ENCODE peak calls at places on chromosomes 7 and 10, in nine cellular contexts. One of them, this sample, is unnamed.

GRCh38 chr10:114045071-114045737 is 1.5 kb downstream of the ADRB1 start:
- DNase-seq in right lobe of liver: peak; percentile 42
- DNase-seq in body of pancreas: peak; percentile 60
- DNase-seq in endothelial cell of umbilical vein: peak; percentile 22
- DNase-seq in HepG2: no peak
- DNase-seq in heart left ventricle: peak; percentile 43
- DNase-seq in spleen: peak; percentile 89
- DNase-seq in suprapubic skin: no peak
- DNase-seq in IMR-90: no peak
- DNase-seq in this sample: peak; percentile 77

GRCh38 chr7:106217089-106217542 is 67.7 kb downstream of the NAMPT start:
- DNase-seq in right lobe of liver: peak; percentile 87
- DNase-seq in body of pancreas: peak; percentile 72
- DNase-seq in endothelial cell of umbilical vein: peak; percentile 86
- DNase-seq in HepG2: no peak
- DNase-seq in heart left ventricle: peak; percentile 41
- DNase-seq in spleen: peak; percentile 82
- DNase-seq in suprapubic skin: peak; percentile 86
- DNase-seq in IMR-90: peak; percentile 42
- DNase-seq in this sample: peak; percentile 77

GRCh38 chr10:132395704-132396494 is 1.1 kb upstream of the PWWP2B start:
- DNase-seq in right lobe of liver: peak; percentile 89
- DNase-seq in body of pancreas: peak; percentile 86
- DNase-seq in endothelial cell of umbilical vein: peak; percentile 22
- DNase-seq in HepG2: peak; percentile 62
- DNase-seq in heart left ventricle: peak; percentile 81
- DNase-seq in spleen: peak; percentile 95
- DNase-seq in suprapubic skin: peak; percentile 92
- DNase-seq in IMR-90: no peak
- DNase-seq in this sample: peak; percentile 86

GRCh38 chr10:77230194-77230593 is 407.4 kb downstream of the KCNMA1 start:
- DNase-seq in right lobe of liver: no peak
- DNase-seq in body of pancreas: no peak
- DNase-seq in endothelial cell of umbilical vein: no peak
- DNase-seq in HepG2: no peak
- DNase-seq in heart left ventricle: no peak
- DNase-seq in spleen: no peak
- DNase-seq in suprapubic skin: no peak
- DNase-seq in IMR-90: peak; percentile 75
- DNase-seq in this sample: no peak

GRCh38 chr7:43039346-43039745 is 73.1 kb upstream of the HECW1 start:
- DNase-seq in right lobe of liver: no peak
- DNase-seq in body of pancreas: no peak
- DNase-seq in endothelial cell of umbilical vein: no peak
- DNase-seq in HepG2: no peak
- DNase-seq in heart left ventricle: no peak
- DNase-seq in spleen: no peak
- DNase-seq in suprapubic skin: no peak
- DNase-seq in IMR-90: no peak
- DNase-seq in this sample: no peak

GRCh38 chr10:124669824-124670654 is 74.1 kb downstream of the FAM53B start:
- DNase-seq in right lobe of liver: no peak
- DNase-seq in body of pancreas: no peak
- DNase-seq in endothelial cell of umbilical vein: no peak
- DNase-seq in HepG2: no peak
- DNase-seq in heart left ventricle: no peak
- DNase-seq in spleen: no peak
- DNase-seq in suprapubic skin: no peak
- DNase-seq in IMR-90: no peak
- DNase-seq in this sample: no peak

GRCh38 chr10:95477175-95477520 is 84.0 kb downstream of the SORBS1 start:
- DNase-seq in right lobe of liver: no peak
- DNase-seq in body of pancreas: no peak
- DNase-seq in endothelial cell of umbilical vein: no peak
- DNase-seq in HepG2: no peak
- DNase-seq in heart left ventricle: no peak
- DNase-seq in spleen: no peak
- DNase-seq in suprapubic skin: no peak
- DNase-seq in IMR-90: no peak
- DNase-seq in this sample: no peak

GRCh38 chr10:70551971-70552422 is 50.5 kb downstream of the PRF1 start:
- DNase-seq in right lobe of liver: no peak
- DNase-seq in body of pancreas: no peak
- DNase-seq in endothelial cell of umbilical vein: no peak
- DNase-seq in HepG2: peak; percentile 80
- DNase-seq in heart left ventricle: no peak
- DNase-seq in spleen: no peak
- DNase-seq in suprapubic skin: no peak
- DNase-seq in IMR-90: peak; percentile 94
- DNase-seq in this sample: peak; percentile 61

GRCh38 chr10:74871595-74872382 is 45.4 kb downstream of the KAT6B start:
- DNase-seq in right lobe of liver: no peak
- DNase-seq in body of pancreas: no peak
- DNase-seq in endothelial cell of umbilical vein: no peak
- DNase-seq in HepG2: no peak
- DNase-seq in heart left ventricle: no peak
- DNase-seq in spleen: no peak
- DNase-seq in suprapubic skin: no peak
- DNase-seq in IMR-90: no peak
- DNase-seq in this sample: no peak

GRCh38 chr10:100709655-100710054 is 35.7 kb upstream of the PAX2 start:
- DNase-seq in right lobe of liver: no peak
- DNase-seq in body of pancreas: no peak
- DNase-seq in endothelial cell of umbilical vein: no peak
- DNase-seq in HepG2: no peak
- DNase-seq in heart left ventricle: no peak
- DNase-seq in spleen: no peak
- DNase-seq in suprapubic skin: no peak
- DNase-seq in IMR-90: no peak
- DNase-seq in this sample: no peak

GRCh38 chr7:27190284-27190748 is 5.3 kb upstream of the HOXA11 start:
- DNase-seq in right lobe of liver: no peak
- DNase-seq in body of pancreas: no peak
- DNase-seq in endothelial cell of umbilical vein: no peak
- DNase-seq in HepG2: no peak
- DNase-seq in heart left ventricle: no peak
- DNase-seq in spleen: no peak
- DNase-seq in suprapubic skin: peak; percentile 29
- DNase-seq in IMR-90: no peak
- DNase-seq in this sample: no peak

GRCh38 chr10:99484626-99485581 is 47.8 kb upstream of the NKX2-3 start:
- DNase-seq in right lobe of liver: no peak
- DNase-seq in body of pancreas: peak; percentile 11
- DNase-seq in endothelial cell of umbilical vein: no peak
- DNase-seq in HepG2: peak; percentile 2
- DNase-seq in heart left ventricle: no peak
- DNase-seq in spleen: no peak
- DNase-seq in suprapubic skin: no peak
- DNase-seq in IMR-90: no peak
- DNase-seq in this sample: no peak

GRCh38 chr7:78223598-78223997 is 425.0 kb downstream of the PHTF2 start:
- DNase-seq in right lobe of liver: no peak
- DNase-seq in body of pancreas: no peak
- DNase-seq in endothelial cell of umbilical vein: no peak
- DNase-seq in HepG2: no peak
- DNase-seq in heart left ventricle: no peak
- DNase-seq in spleen: no peak
- DNase-seq in suprapubic skin: no peak
- DNase-seq in IMR-90: no peak
- DNase-seq in this sample: no peak
- H3K4me1 ChIP-seq in right lobe of liver: no peaks in the 10 kb centered on the region
- H3K4me1 ChIP-seq in body of pancreas: peaks cover 5% of the 10 kb centered on the region
- H3K4me1 ChIP-seq in endothelial cell of umbilical vein: no peaks in the 10 kb centered on the region
- H3K4me1 ChIP-seq in HepG2: no peaks in the 10 kb centered on the region
- H3K4me1 ChIP-seq in heart left ventricle: peaks cover 3% of the 10 kb centered on the region
- H3K4me1 ChIP-seq in spleen: no peaks in the 10 kb centered on the region
- H3K4me1 ChIP-seq in suprapubic skin: no peaks in the 10 kb centered on the region
- H3K4me1 ChIP-seq in IMR-90: peaks cover 16% of the 10 kb centered on the region
- H3K4me1 ChIP-seq in this sample: no peaks in the 10 kb centered on the region

GRCh38 chr10:43202224-43202656 is 64.0 kb downstream of the CSGALNACT2 start:
- DNase-seq in right lobe of liver: no peak
- DNase-seq in body of pancreas: peak; percentile 27
- DNase-seq in endothelial cell of umbilical vein: no peak
- DNase-seq in HepG2: no peak
- DNase-seq in heart left ventricle: peak; percentile 20
- DNase-seq in spleen: peak; percentile 88
- DNase-seq in suprapubic skin: peak; percentile 76
- DNase-seq in IMR-90: no peak
- DNase-seq in this sample: peak; percentile 56

GRCh38 chr10:43202657-43203490 is 64.0 kb downstream of the RASGEF1A start:
- DNase-seq in right lobe of liver: peak; percentile 48
- DNase-seq in body of pancreas: peak; percentile 58
- DNase-seq in endothelial cell of umbilical vein: no peak
- DNase-seq in HepG2: no peak
- DNase-seq in heart left ventricle: peak; percentile 45
- DNase-seq in spleen: peak; percentile 91
- DNase-seq in suprapubic skin: peak; percentile 79
- DNase-seq in IMR-90: no peak
- DNase-seq in this sample: peak; percentile 44

GRCh38 chr10:43204943-43205671 is 61.8 kb downstream of the RASGEF1A start:
- DNase-seq in right lobe of liver: peak; percentile 53
- DNase-seq in body of pancreas: peak; percentile 62
- DNase-seq in endothelial cell of umbilical vein: peak; percentile 50
- DNase-seq in HepG2: peak; percentile 38
- DNase-seq in heart left ventricle: peak; percentile 26
- DNase-seq in spleen: peak; percentile 88
- DNase-seq in suprapubic skin: peak; percentile 82
- DNase-seq in IMR-90: peak; percentile 48
- DNase-seq in this sample: peak; percentile 45

GRCh38 chr10:43204394-43204942 is 62.4 kb downstream of the RASGEF1A start:
- DNase-seq in right lobe of liver: no peak
- DNase-seq in body of pancreas: no peak
- DNase-seq in endothelial cell of umbilical vein: no peak
- DNase-seq in HepG2: no peak
- DNase-seq in heart left ventricle: peak; percentile 16
- DNase-seq in spleen: no peak
- DNase-seq in suprapubic skin: no peak
- DNase-seq in IMR-90: no peak
- DNase-seq in this sample: peak; percentile 28

GRCh38 chr10:43203491-43204393 is 63.1 kb downstream of the RASGEF1A start:
- DNase-seq in right lobe of liver: no peak
- DNase-seq in body of pancreas: peak; percentile 67
- DNase-seq in endothelial cell of umbilical vein: no peak
- DNase-seq in HepG2: no peak
- DNase-seq in heart left ventricle: peak; percentile 20
- DNase-seq in spleen: peak; percentile 85
- DNase-seq in suprapubic skin: peak; percentile 78
- DNase-seq in IMR-90: no peak
- DNase-seq in this sample: peak; percentile 10
- H3K4me3 ChIP-seq in right lobe of liver: no peak overlapping the region
- H3K4me3 ChIP-seq in body of pancreas: peak overlapping the region; percentile 9
- H3K4me3 ChIP-seq in endothelial cell of umbilical vein: no peak overlapping the region
- H3K4me3 ChIP-seq in HepG2: peak overlapping the region; percentile 13
- H3K4me3 ChIP-seq in heart left ventricle: no peak overlapping the region
- H3K4me3 ChIP-seq in spleen: peak overlapping the region; percentile 49
- H3K4me3 ChIP-seq in suprapubic skin: no peak overlapping the region
- H3K4me3 ChIP-seq in IMR-90: no peak overlapping the region
- H3K4me3 ChIP-seq in this sample: no peak overlapping the region

DNA sequence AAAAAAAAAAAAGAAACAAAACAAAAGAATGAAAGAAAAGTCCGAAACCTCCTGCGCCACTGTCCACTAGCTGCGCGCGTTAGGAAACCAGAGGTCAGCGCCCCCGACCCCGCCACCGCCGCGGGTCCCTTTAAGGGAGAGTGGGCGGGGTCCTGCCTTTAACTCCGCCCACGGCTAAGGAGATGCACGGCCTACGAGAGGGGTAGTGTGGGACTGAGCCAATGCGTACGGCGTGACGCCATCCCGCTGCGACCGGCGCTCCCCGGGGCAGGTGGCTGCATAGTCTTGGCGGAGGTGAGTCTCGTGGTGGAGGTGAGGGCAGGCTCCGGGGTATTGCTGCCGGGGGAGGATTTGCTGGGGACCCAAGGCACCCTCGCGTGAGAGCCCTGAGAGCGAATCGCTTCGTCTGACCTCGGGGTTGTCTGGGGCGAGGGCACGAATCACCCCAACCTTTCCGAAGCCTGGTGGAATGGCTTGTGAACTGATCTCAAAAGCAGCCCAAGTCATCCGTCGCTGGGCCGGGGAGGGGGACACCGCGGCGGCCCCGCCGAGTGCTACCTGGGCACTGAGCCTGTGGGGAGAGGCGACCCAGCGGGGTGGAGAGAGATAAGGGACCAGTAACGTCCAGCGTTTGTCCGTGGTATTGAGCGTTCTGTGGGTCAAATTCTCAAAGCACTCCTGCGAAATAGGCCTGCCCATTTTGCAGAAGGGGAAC is at the start of gene MRPS17:
- DNase-seq in right lobe of liver: peak; percentile 92
- DNase-seq in body of pancreas: peak; percentile 96
- DNase-seq in endothelial cell of umbilical vein: peak; percentile 89
- DNase-seq in HepG2: peak; percentile 89
- DNase-seq in heart left ventricle: peak; percentile 91
- DNase-seq in spleen: peak; percentile 98
- DNase-seq in suprapubic skin: peak; percentile 93
- DNase-seq in IMR-90: peak; percentile 79
- DNase-seq in this sample: peak; percentile 97
- TF ChIP-seq POLR2A in right lobe of liver: peak; percentile 74
- TF ChIP-seq POLR2A in body of pancreas: peak; percentile 92
- TF ChIP-seq POLR2A in endothelial cell of umbilical vein: peak; percentile 79
- TF ChIP-seq POLR2A in HepG2: peak; percentile 90
- TF ChIP-seq POLR2A in heart left ventricle: peak; percentile 65
- TF ChIP-seq POLR2A in spleen: no peak
- TF ChIP-seq POLR2A in suprapubic skin: peak; percentile 63
- TF ChIP-seq POLR2A in IMR-90: peak; percentile 56
- TF ChIP-seq POLR2A in this sample: peak; percentile 65

GRCh38 chr7:82595176-82595575 is 151.6 kb upstream of the CACNA2D1 start:
- DNase-seq in right lobe of liver: no peak
- DNase-seq in body of pancreas: no peak
- DNase-seq in endothelial cell of umbilical vein: peak; percentile 73
- DNase-seq in HepG2: no peak
- DNase-seq in heart left ventricle: no peak
- DNase-seq in spleen: no peak
- DNase-seq in suprapubic skin: no peak
- DNase-seq in IMR-90: no peak
- DNase-seq in this sample: no peak
- H3K4me1 ChIP-seq in right lobe of liver: no peaks in the 10 kb centered on the region
- H3K4me1 ChIP-seq in body of pancreas: no peaks in the 10 kb centered on the region
- H3K4me1 ChIP-seq in endothelial cell of umbilical vein: peaks cover 36% of the 10 kb centered on the region
- H3K4me1 ChIP-seq in HepG2: no peaks in the 10 kb centered on the region
- H3K4me1 ChIP-seq in heart left ventricle: peaks cover 7% of the 10 kb centered on the region
- H3K4me1 ChIP-seq in spleen: no peaks in the 10 kb centered on the region
- H3K4me1 ChIP-seq in suprapubic skin: peaks cover 10% of the 10 kb centered on the region
- H3K4me1 ChIP-seq in IMR-90: peaks cover 2% of the 10 kb centered on the region
- H3K4me1 ChIP-seq in this sample: no peaks in the 10 kb centered on the region

DNA sequence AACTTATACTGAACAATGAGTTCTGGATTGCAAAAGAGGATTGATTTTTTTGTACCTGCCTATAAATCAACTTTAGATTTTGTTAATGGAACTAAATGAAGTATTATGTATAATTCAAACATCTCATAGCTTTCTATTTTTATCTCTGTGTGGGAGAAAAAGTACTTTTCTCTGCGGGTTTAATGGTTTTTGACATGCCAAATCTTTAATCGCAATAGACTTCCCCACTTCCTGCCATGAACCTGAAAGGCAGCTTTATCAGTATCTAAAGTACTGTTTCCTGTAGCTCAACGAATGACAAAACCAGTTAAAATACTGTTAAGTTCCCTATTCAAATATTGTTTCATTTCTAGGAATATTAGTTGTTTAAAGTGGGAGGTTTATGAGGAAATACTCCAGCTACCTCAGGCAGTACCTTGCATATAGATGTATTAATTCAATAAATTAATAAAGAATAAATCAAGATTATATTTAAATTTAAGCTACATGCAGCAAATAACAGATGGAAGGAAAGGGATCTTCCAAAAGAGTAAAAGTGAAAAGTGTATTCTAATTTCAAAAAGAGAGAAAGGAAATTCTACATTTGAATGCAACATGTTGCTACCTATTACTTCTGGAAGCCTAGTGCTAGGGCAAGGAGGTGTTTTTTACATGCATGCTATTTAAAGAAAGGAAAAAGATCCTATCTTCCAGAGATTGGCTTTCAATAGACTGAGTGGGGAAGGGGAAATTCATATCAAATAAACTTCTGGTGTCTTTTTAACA is 75.9 kb downstream of the SVOPL start:
- DNase-seq in right lobe of liver: no peak
- DNase-seq in body of pancreas: no peak
- DNase-seq in endothelial cell of umbilical vein: no peak
- DNase-seq in HepG2: no peak
- DNase-seq in heart left ventricle: no peak
- DNase-seq in spleen: no peak
- DNase-seq in suprapubic skin: no peak
- DNase-seq in IMR-90: no peak
- DNase-seq in this sample: no peak
- H3K4me3 ChIP-seq in right lobe of liver: no peak overlapping the region
- H3K4me3 ChIP-seq in body of pancreas: no peak overlapping the region
- H3K4me3 ChIP-seq in endothelial cell of umbilical vein: no peak overlapping the region
- H3K4me3 ChIP-seq in HepG2: no peak overlapping the region
- H3K4me3 ChIP-seq in heart left ventricle: no peak overlapping the region
- H3K4me3 ChIP-seq in spleen: no peak overlapping the region
- H3K4me3 ChIP-seq in suprapubic skin: no peak overlapping the region
- H3K4me3 ChIP-seq in IMR-90: no peak overlapping the region
- H3K4me3 ChIP-seq in this sample: no peak overlapping the region